ENCODE peak calls at places on chromosome 11, in five cellular contexts. J is H1, V is suprapubic skin, F is upper lobe of left lung, U is A549. X is an unnamed sample.

GRCh38 chr11:961921-962320 is 36.3 kb downstream of the AP2A2 start:
- DNase-seq in U (no peak), J (no peak), V (no peak), F (no peak), X (no peak)

GRCh38 chr11:125979521-125979920 is 33.7 kb downstream of the VSIG10L2 start:
- DNase-seq in F (no peak), V (no peak), U (no peak), J (no peak), X (no peak)

GRCh38 chr11:59676205-59676604 is 7.4 kb upstream of the PATL1 start:
- DNase-seq in J (no peak), F (no peak), U (no peak), V (no peak), X (no peak)

GRCh38 chr11:2664331-2664730 is 35.5 kb downstream of the KCNQ1OT1 start:
- DNase-seq in U (no peak), F (no peak), J (peak; percentile 33), V (peak; percentile 65), X (no peak)

GRCh38 chr11:73983764-73984543 is 1.3 kb upstream of the UCP2 start:
- DNase-seq in V (no peak), J (no peak), F (peak; percentile 10), U (no peak), X (no peak)

GRCh38 chr11:122115520-122116343 is at the start of gene BLID:
- DNase-seq in V (no peak), J (peak; percentile 74), F (peak; percentile 72), U (peak; percentile 31), X (peak; percentile 64)

GRCh38 chr11:102323542-102324261 is 6.4 kb downstream of the BIRC3 start:
- DNase-seq in U (no peak), J (no peak), F (no peak), V (no peak), X (no peak)

GRCh38 chr11:40987895-40988435 is 471.5 kb downstream of the LRRC4C start:
- DNase-seq in U (no peak), V (no peak), J (no peak), F (no peak), X (no peak)

GRCh38 chr11:62680825-62681240 is 2.0 kb upstream of the UBXN1 start:
- DNase-seq in U (peak; percentile 88), F (peak; percentile 53), J (no peak), V (no peak), X (no peak)

GRCh38 chr11:112771847-112772246 is 189.4 kb upstream of the NCAM1 start:
- DNase-seq in U (no peak), F (no peak), V (no peak), J (no peak), X (no peak)

GRCh38 chr11:32297629-32298028 is 137.7 kb downstream of the WT1 start:
- DNase-seq in V (no peak), F (no peak), U (peak; percentile 44), J (no peak), X (no peak)

GRCh38 chr11:12629601-12630313 is 44.5 kb upstream of the TEAD1 start:
- DNase-seq in V (no peak), J (no peak), U (no peak), F (no peak), X (no peak)

GRCh38 chr11:112016088-112016764 is 9.0 kb upstream of the DLAT start:
- DNase-seq in J (no peak), V (no peak), U (no peak), F (no peak), X (no peak)

GRCh38 chr11:78510025-78510596 is 64.6 kb downstream of the NARS2 start:
- DNase-seq in F (no peak), J (no peak), U (no peak), V (no peak), X (no peak)
- H3K9me3 ChIP-seq in F (peaks cover 3% of the 10 kb centered on the region), J (peaks cover 8% of the 10 kb centered on the region), U (peaks cover 7% of the 10 kb centered on the region), V (peaks cover 3% of the 10 kb centered on the region), X (peaks cover 21% of the 10 kb centered on the region)

GRCh38 chr11:64064374-64065140 is 28.8 kb downstream of the FLRT1 start:
- DNase-seq in U (no peak), V (no peak), J (no peak), F (no peak), X (no peak)
- TF ChIP-seq EP300 in U (no peak), V (no peak), J (no peak), F (no peak), X (no peak)

DNA sequence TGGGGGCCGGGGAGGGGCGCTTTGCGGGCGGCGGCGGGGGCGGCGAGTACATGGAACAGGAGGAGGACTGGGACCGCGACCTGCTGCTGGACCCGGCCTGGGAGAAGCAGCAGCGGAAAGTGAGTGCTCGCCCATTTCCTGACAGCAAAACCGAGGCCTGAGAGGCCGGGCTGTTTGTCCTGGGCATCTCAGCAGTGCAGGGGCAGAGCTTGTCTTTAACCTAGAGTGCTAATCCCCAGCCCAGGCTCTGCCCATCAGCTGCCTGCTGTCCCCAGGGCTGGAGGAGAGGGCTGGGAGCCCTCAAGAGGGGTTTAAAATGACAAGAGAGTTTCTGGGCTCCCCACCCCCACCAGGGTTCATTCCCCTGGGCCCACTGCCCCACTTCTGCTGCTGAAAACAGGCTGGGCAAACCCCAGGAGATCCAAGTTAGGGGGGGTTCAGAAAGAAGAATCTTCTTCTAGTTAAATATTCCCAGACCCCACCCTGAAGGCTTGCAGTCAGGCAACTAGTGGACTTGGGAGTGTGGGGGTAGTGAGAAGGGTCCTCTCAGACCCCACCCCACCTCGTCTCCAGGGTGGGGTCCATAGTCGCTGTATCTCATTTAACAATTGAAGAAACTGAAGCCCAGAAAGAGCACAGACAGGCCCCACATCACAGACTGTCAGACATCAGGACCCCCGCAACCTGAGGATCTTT is 411 bp downstream of the ACTN3 start:
- DNase-seq in U (no peak), J (peak; percentile 75), V (no peak), F (no peak), X (no peak)
- TF ChIP-seq POLR2A in U (no peak), J (no peak), V (no peak), F (no peak), X (no peak)

DNA sequence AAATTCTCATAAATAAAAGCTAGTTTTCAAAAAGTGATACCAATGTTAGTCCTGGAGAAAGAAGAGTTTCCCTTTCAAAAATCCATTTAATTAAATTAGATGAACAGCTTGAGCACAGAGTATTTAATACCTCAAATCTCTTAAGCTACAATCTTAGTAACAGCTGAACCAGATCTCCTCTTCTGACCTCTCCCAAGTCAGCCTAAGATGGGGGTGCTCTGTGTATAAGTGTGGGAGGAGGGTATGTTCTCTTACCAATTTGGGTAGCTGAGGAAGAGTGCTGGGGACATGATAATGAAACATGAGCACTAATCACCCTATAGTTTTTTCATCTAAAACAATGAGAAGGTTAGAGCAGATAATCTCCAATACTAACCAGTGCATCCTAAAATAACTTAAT is 9.6 kb downstream of the TPH1 start:
- DNase-seq in V (no peak), F (no peak), J (no peak), U (no peak), X (no peak)
- H3K9me3 ChIP-seq in V (no peaks in the 10 kb centered on the region), F (no peaks in the 10 kb centered on the region), J (no peaks in the 10 kb centered on the region), U (no peaks in the 10 kb centered on the region), X (no peaks in the 10 kb centered on the region)

GRCh38 chr11:78259777-78260470 is 71.2 kb downstream of the USP35 start:
- DNase-seq in U (no peak), V (no peak), J (no peak), F (no peak), X (no peak)

GRCh38 chr11:78254263-78254662 is 65.5 kb downstream of the USP35 start:
- DNase-seq in V (no peak), J (no peak), U (no peak), F (no peak), X (no peak)

GRCh38 chr11:78255919-78256318 is 67.2 kb downstream of the USP35 start:
- DNase-seq in U (no peak), J (no peak), V (no peak), F (no peak), X (no peak)

GRCh38 chr11:78257654-78258053 is 68.9 kb downstream of the USP35 start:
- DNase-seq in J (no peak), V (no peak), U (no peak), F (no peak), X (no peak)

GRCh38 chr11:78256962-78257361 is 68.2 kb downstream of the USP35 start:
- DNase-seq in J (no peak), V (peak; percentile 87), U (no peak), F (peak; percentile 90), X (peak; percentile 57)
- TF ChIP-seq EP300 in J (no peak), V (no peak), U (no peak), F (no peak), X (no peak)

GRCh38 chr11:78535920-78536319 is 38.7 kb downstream of the NARS2 start:
- DNase-seq in V (no peak), F (no peak), J (no peak), U (no peak), X (no peak)
- TF ChIP-seq POLR2A in V (no peak), F (no peak), J (no peak), U (no peak), X (no peak)

GRCh38 chr11:91755951-91756707 is 468.5 kb upstream of the FAT3 start:
- DNase-seq in V (no peak), U (no peak), J (no peak), F (no peak), X (no peak)
- H3K9me3 ChIP-seq in V (no peaks in the 10 kb centered on the region), U (no peaks in the 10 kb centered on the region), J (no peaks in the 10 kb centered on the region), F (no peaks in the 10 kb centered on the region), X (no peaks in the 10 kb centered on the region)

DNA sequence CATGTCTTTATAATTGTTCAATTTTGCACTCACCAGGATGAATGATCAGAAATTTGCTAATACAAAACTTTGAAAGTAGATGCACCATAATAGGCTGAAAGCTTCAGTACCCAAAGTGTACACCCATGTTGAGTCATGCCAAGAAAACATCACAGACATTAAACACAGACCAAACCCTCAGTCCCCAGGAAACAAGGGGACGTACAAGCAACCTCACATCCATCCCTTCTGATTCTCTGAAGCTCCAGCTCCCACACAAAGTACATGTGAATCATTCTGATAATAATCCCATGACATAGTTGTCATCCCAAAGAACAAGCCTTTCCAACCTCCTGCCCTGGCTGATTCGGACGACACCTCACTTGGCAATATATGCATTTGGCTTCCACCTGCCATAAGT is 183.8 kb downstream of the SNX19 start:
- DNase-seq in F (no peak), J (no peak), U (no peak), V (no peak), X (no peak)
- TF ChIP-seq EP300 in F (no peak), J (no peak), U (no peak), V (no peak), X (no peak)